ENCODE peak calls at places on chromosomes 16 and 17, in six cellular contexts. One of them, this sample, is unnamed.

GRCh38 chr17:49871211-49871610 is 23.3 kb upstream of the TAC4 start:
- DNase-seq in SK-N-SH: no peak
- DNase-seq in foreskin fibroblast: no peak
- DNase-seq in H1: no peak
- DNase-seq in effector memory CD4-positive, alpha-beta T cell: no peak
- DNase-seq in HCEC 1CT: no peak
- DNase-seq in this sample: no peak

GRCh38 chr16:81636298-81636960 is 142.7 kb upstream of the PLCG2 start:
- DNase-seq in SK-N-SH: no peak
- DNase-seq in foreskin fibroblast: no peak
- DNase-seq in H1: no peak
- DNase-seq in effector memory CD4-positive, alpha-beta T cell: no peak
- DNase-seq in HCEC 1CT: no peak
- DNase-seq in this sample: no peak

GRCh38 chr17:8470447-8471047 is 34.9 kb downstream of the NDEL1 start:
- DNase-seq in SK-N-SH: no peak
- DNase-seq in foreskin fibroblast: no peak
- DNase-seq in H1: no peak
- DNase-seq in effector memory CD4-positive, alpha-beta T cell: no peak
- DNase-seq in HCEC 1CT: no peak
- DNase-seq in this sample: peak; percentile 39

GRCh38 chr16:81237282-81237681 is 1.2 kb upstream of the BCO1 start:
- DNase-seq in SK-N-SH: no peak
- DNase-seq in foreskin fibroblast: peak; percentile 14
- DNase-seq in H1: no peak
- DNase-seq in effector memory CD4-positive, alpha-beta T cell: no peak
- DNase-seq in HCEC 1CT: no peak
- DNase-seq in this sample: no peak

GRCh38 chr17:76791053-76791980 is 53.4 kb downstream of the MFSD11 start:
- DNase-seq in SK-N-SH: peak; percentile 62
- DNase-seq in foreskin fibroblast: peak; percentile 69
- DNase-seq in H1: no peak
- DNase-seq in effector memory CD4-positive, alpha-beta T cell: peak; percentile 8
- DNase-seq in HCEC 1CT: peak; percentile 50
- DNase-seq in this sample: no peak

GRCh38 chr16:14004031-14004718 is 66.9 kb upstream of the MRTFB start:
- DNase-seq in SK-N-SH: no peak
- DNase-seq in foreskin fibroblast: peak; percentile 10
- DNase-seq in H1: no peak
- DNase-seq in effector memory CD4-positive, alpha-beta T cell: no peak
- DNase-seq in HCEC 1CT: no peak
- DNase-seq in this sample: no peak

GRCh38 chr17:48624544-48625501 is 1.3 kb downstream of the HOXB9 start:
- DNase-seq in SK-N-SH: peak; percentile 73
- DNase-seq in foreskin fibroblast: no peak
- DNase-seq in H1: peak; percentile 80
- DNase-seq in effector memory CD4-positive, alpha-beta T cell: no peak
- DNase-seq in HCEC 1CT: no peak
- DNase-seq in this sample: peak; percentile 91

GRCh38 chr17:80069886-80070177 is 31.5 kb upstream of the GAA start:
- DNase-seq in SK-N-SH: no peak
- DNase-seq in foreskin fibroblast: no peak
- DNase-seq in H1: no peak
- DNase-seq in effector memory CD4-positive, alpha-beta T cell: no peak
- DNase-seq in HCEC 1CT: no peak
- DNase-seq in this sample: no peak

GRCh38 chr17:66506641-66507040 is 204.2 kb downstream of the PRKCA start:
- DNase-seq in SK-N-SH: no peak
- DNase-seq in foreskin fibroblast: no peak
- DNase-seq in H1: no peak
- DNase-seq in effector memory CD4-positive, alpha-beta T cell: no peak
- DNase-seq in HCEC 1CT: peak; percentile 60
- DNase-seq in this sample: no peak

GRCh38 chr17:19705771-19706770 is 10.3 kb downstream of the SLC47A2 start:
- DNase-seq in SK-N-SH: no peak
- DNase-seq in foreskin fibroblast: no peak
- DNase-seq in H1: peak; percentile 48
- DNase-seq in effector memory CD4-positive, alpha-beta T cell: no peak
- DNase-seq in HCEC 1CT: no peak
- DNase-seq in this sample: peak; percentile 75

GRCh38 chr16:85901760-85902365 is 2.9 kb downstream of the IRF8 start:
- DNase-seq in SK-N-SH: no peak
- DNase-seq in foreskin fibroblast: no peak
- DNase-seq in H1: no peak
- DNase-seq in effector memory CD4-positive, alpha-beta T cell: no peak
- DNase-seq in HCEC 1CT: no peak
- DNase-seq in this sample: peak; percentile 16

GRCh38 chr17:2395258-2396170 is 5.3 kb downstream of the MNT start:
- DNase-seq in SK-N-SH: no peak
- DNase-seq in foreskin fibroblast: peak; percentile 78
- DNase-seq in H1: no peak
- DNase-seq in effector memory CD4-positive, alpha-beta T cell: no peak
- DNase-seq in HCEC 1CT: peak; percentile 40
- DNase-seq in this sample: peak; percentile 46

GRCh38 chr16:47460301-47460754 is 535 bp downstream of the ITFG1 start:
- DNase-seq in SK-N-SH: no peak
- DNase-seq in foreskin fibroblast: peak; percentile 21
- DNase-seq in H1: no peak
- DNase-seq in effector memory CD4-positive, alpha-beta T cell: no peak
- DNase-seq in HCEC 1CT: no peak
- DNase-seq in this sample: no peak

GRCh38 chr17:43898446-43898845 is 8.9 kb downstream of the MPP2 start:
- DNase-seq in SK-N-SH: no peak
- DNase-seq in foreskin fibroblast: no peak
- DNase-seq in H1: no peak
- DNase-seq in effector memory CD4-positive, alpha-beta T cell: no peak
- DNase-seq in HCEC 1CT: no peak
- DNase-seq in this sample: no peak

GRCh38 chr16:50323335-50324011 is 45.3 kb downstream of the BRD7 start:
- DNase-seq in SK-N-SH: peak; percentile 36
- DNase-seq in foreskin fibroblast: peak; percentile 75
- DNase-seq in H1: no peak
- DNase-seq in effector memory CD4-positive, alpha-beta T cell: no peak
- DNase-seq in HCEC 1CT: peak; percentile 23
- DNase-seq in this sample: no peak

GRCh38 chr17:57557363-57557762 is 187.7 kb downstream of the CCDC182 start:
- DNase-seq in SK-N-SH: no peak
- DNase-seq in foreskin fibroblast: no peak
- DNase-seq in H1: no peak
- DNase-seq in effector memory CD4-positive, alpha-beta T cell: no peak
- DNase-seq in HCEC 1CT: no peak
- DNase-seq in this sample: no peak

GRCh38 chr17:55735784-55736405 is 13.2 kb upstream of the TMEM100 start:
- DNase-seq in SK-N-SH: peak; percentile 52
- DNase-seq in foreskin fibroblast: peak; percentile 78
- DNase-seq in H1: no peak
- DNase-seq in effector memory CD4-positive, alpha-beta T cell: no peak
- DNase-seq in HCEC 1CT: peak; percentile 61
- DNase-seq in this sample: peak; percentile 38

GRCh38 chr16:89031715-89032659 is 55.0 kb upstream of the CBFA2T3 start:
- DNase-seq in SK-N-SH: no peak
- DNase-seq in foreskin fibroblast: no peak
- DNase-seq in H1: no peak
- DNase-seq in effector memory CD4-positive, alpha-beta T cell: peak; percentile 47
- DNase-seq in HCEC 1CT: no peak
- DNase-seq in this sample: no peak

GRCh38 chr16:64339052-64339770 is 782.7 kb downstream of the CDH11 start:
- DNase-seq in SK-N-SH: no peak
- DNase-seq in foreskin fibroblast: peak; percentile 88
- DNase-seq in H1: no peak
- DNase-seq in effector memory CD4-positive, alpha-beta T cell: no peak
- DNase-seq in HCEC 1CT: peak; percentile 73
- DNase-seq in this sample: no peak

GRCh38 chr17:29573871-29574731 is 5.6 kb downstream of the TP53I13 start:
- DNase-seq in SK-N-SH: no peak
- DNase-seq in foreskin fibroblast: no peak
- DNase-seq in H1: no peak
- DNase-seq in effector memory CD4-positive, alpha-beta T cell: no peak
- DNase-seq in HCEC 1CT: no peak
- DNase-seq in this sample: peak; percentile 35

GRCh38 chr17:65514082-65514481 is 47.4 kb downstream of the AXIN2 start:
- DNase-seq in SK-N-SH: no peak
- DNase-seq in foreskin fibroblast: peak; percentile 75
- DNase-seq in H1: no peak
- DNase-seq in effector memory CD4-positive, alpha-beta T cell: no peak
- DNase-seq in HCEC 1CT: peak; percentile 67
- DNase-seq in this sample: no peak

This sample was measured in H7.